ENCODE peak calls at places on chromosomes 4 and X, in five cellular contexts. One of them, this sample, is unnamed.

GRCh38 chr4:169263791-169264392 is 6.9 kb downstream of the SH3RF1 start:
- DNase-seq in BJ: no peak
- DNase-seq in activated naive CD4-positive, alpha-beta T cell treated with anti-CD3 and anti-CD28 coated beads, Interleukin-2, amount 50 U/mL, for 16 hours: no peak
- DNase-seq in GM12878: no peak
- DNase-seq in activated CD4-positive, alpha-beta T cell treated with anti-CD3 and anti-CD28 coated beads, Interleukin-2, amount 10 ng/mL, durations not matched to agents 7 days and 5 days: no peak
- DNase-seq in this sample: no peak

GRCh38 chr4:186942745-186943606 is 219.3 kb upstream of the FAT1 start:
- DNase-seq in BJ: no peak
- DNase-seq in activated naive CD4-positive, alpha-beta T cell treated with anti-CD3 and anti-CD28 coated beads, Interleukin-2, amount 50 U/mL, for 16 hours: no peak
- DNase-seq in GM12878: no peak
- DNase-seq in activated CD4-positive, alpha-beta T cell treated with anti-CD3 and anti-CD28 coated beads, Interleukin-2, amount 10 ng/mL, durations not matched to agents 7 days and 5 days: no peak
- DNase-seq in this sample: no peak

GRCh38 chrX:39302838-39303237 is 501.6 kb downstream of the MID1IP1 start:
- DNase-seq in BJ: no peak
- DNase-seq in activated naive CD4-positive, alpha-beta T cell treated with anti-CD3 and anti-CD28 coated beads, Interleukin-2, amount 50 U/mL, for 16 hours: no peak
- DNase-seq in GM12878: no peak
- DNase-seq in activated CD4-positive, alpha-beta T cell treated with anti-CD3 and anti-CD28 coated beads, Interleukin-2, amount 10 ng/mL, durations not matched to agents 7 days and 5 days: no peak
- DNase-seq in this sample: no peak

GRCh38 chr4:99853993-99854392 is 37.4 kb downstream of the DAPP1 start:
- DNase-seq in BJ: no peak
- DNase-seq in activated naive CD4-positive, alpha-beta T cell treated with anti-CD3 and anti-CD28 coated beads, Interleukin-2, amount 50 U/mL, for 16 hours: no peak
- DNase-seq in GM12878: no peak
- DNase-seq in activated CD4-positive, alpha-beta T cell treated with anti-CD3 and anti-CD28 coated beads, Interleukin-2, amount 10 ng/mL, durations not matched to agents 7 days and 5 days: no peak
- DNase-seq in this sample: no peak

GRCh38 chr4:176799653-176800052 is 6.9 kb upstream of the VEGFC start:
- DNase-seq in BJ: no peak
- DNase-seq in activated naive CD4-positive, alpha-beta T cell treated with anti-CD3 and anti-CD28 coated beads, Interleukin-2, amount 50 U/mL, for 16 hours: no peak
- DNase-seq in GM12878: no peak
- DNase-seq in activated CD4-positive, alpha-beta T cell treated with anti-CD3 and anti-CD28 coated beads, Interleukin-2, amount 10 ng/mL, durations not matched to agents 7 days and 5 days: no peak
- DNase-seq in this sample: no peak

GRCh38 chrX:31590581-31591113 is 518.8 kb upstream of the FTHL17 start:
- DNase-seq in BJ: no peak
- DNase-seq in activated naive CD4-positive, alpha-beta T cell treated with anti-CD3 and anti-CD28 coated beads, Interleukin-2, amount 50 U/mL, for 16 hours: no peak
- DNase-seq in GM12878: no peak
- DNase-seq in activated CD4-positive, alpha-beta T cell treated with anti-CD3 and anti-CD28 coated beads, Interleukin-2, amount 10 ng/mL, durations not matched to agents 7 days and 5 days: no peak
- DNase-seq in this sample: peak; percentile 6

GRCh38 chr4:165207016-165207430 is 338 bp upstream of the KLHL2 start:
- DNase-seq in BJ: no peak
- DNase-seq in activated naive CD4-positive, alpha-beta T cell treated with anti-CD3 and anti-CD28 coated beads, Interleukin-2, amount 50 U/mL, for 16 hours: no peak
- DNase-seq in GM12878: no peak
- DNase-seq in activated CD4-positive, alpha-beta T cell treated with anti-CD3 and anti-CD28 coated beads, Interleukin-2, amount 10 ng/mL, durations not matched to agents 7 days and 5 days: no peak
- DNase-seq in this sample: no peak

GRCh38 chr4:183241322-183241640 is 78.8 kb downstream of the CLDN22 start:
- DNase-seq in BJ: no peak
- DNase-seq in activated naive CD4-positive, alpha-beta T cell treated with anti-CD3 and anti-CD28 coated beads, Interleukin-2, amount 50 U/mL, for 16 hours: no peak
- DNase-seq in GM12878: no peak
- DNase-seq in activated CD4-positive, alpha-beta T cell treated with anti-CD3 and anti-CD28 coated beads, Interleukin-2, amount 10 ng/mL, durations not matched to agents 7 days and 5 days: no peak
- DNase-seq in this sample: peak; percentile 54

GRCh38 chrX:115490814-115491213 is 70.2 kb upstream of the PLS3 start:
- DNase-seq in BJ: no peak
- DNase-seq in activated naive CD4-positive, alpha-beta T cell treated with anti-CD3 and anti-CD28 coated beads, Interleukin-2, amount 50 U/mL, for 16 hours: no peak
- DNase-seq in GM12878: no peak
- DNase-seq in activated CD4-positive, alpha-beta T cell treated with anti-CD3 and anti-CD28 coated beads, Interleukin-2, amount 10 ng/mL, durations not matched to agents 7 days and 5 days: no peak
- DNase-seq in this sample: no peak

GRCh38 chr4:176150704-176151103 is 44.7 kb downstream of the SPATA4 start:
- DNase-seq in BJ: no peak
- DNase-seq in activated naive CD4-positive, alpha-beta T cell treated with anti-CD3 and anti-CD28 coated beads, Interleukin-2, amount 50 U/mL, for 16 hours: no peak
- DNase-seq in GM12878: no peak
- DNase-seq in activated CD4-positive, alpha-beta T cell treated with anti-CD3 and anti-CD28 coated beads, Interleukin-2, amount 10 ng/mL, durations not matched to agents 7 days and 5 days: no peak
- DNase-seq in this sample: no peak

GRCh38 chr4:70721747-70722146 is at the start of gene RUFY3:
- DNase-seq in BJ: peak; percentile 85
- DNase-seq in activated naive CD4-positive, alpha-beta T cell treated with anti-CD3 and anti-CD28 coated beads, Interleukin-2, amount 50 U/mL, for 16 hours: no peak
- DNase-seq in GM12878: no peak
- DNase-seq in activated CD4-positive, alpha-beta T cell treated with anti-CD3 and anti-CD28 coated beads, Interleukin-2, amount 10 ng/mL, durations not matched to agents 7 days and 5 days: no peak
- DNase-seq in this sample: peak; percentile 91

GRCh38 chrX:129798888-129799287 is 19.1 kb downstream of the SASH3 start:
- DNase-seq in BJ: no peak
- DNase-seq in activated naive CD4-positive, alpha-beta T cell treated with anti-CD3 and anti-CD28 coated beads, Interleukin-2, amount 50 U/mL, for 16 hours: peak; percentile 46
- DNase-seq in GM12878: no peak
- DNase-seq in activated CD4-positive, alpha-beta T cell treated with anti-CD3 and anti-CD28 coated beads, Interleukin-2, amount 10 ng/mL, durations not matched to agents 7 days and 5 days: no peak
- DNase-seq in this sample: no peak

GRCh38 chr4:176995-177394 is 52.7 kb downstream of the ZNF718 start:
- DNase-seq in BJ: no peak
- DNase-seq in activated naive CD4-positive, alpha-beta T cell treated with anti-CD3 and anti-CD28 coated beads, Interleukin-2, amount 50 U/mL, for 16 hours: no peak
- DNase-seq in GM12878: no peak
- DNase-seq in activated CD4-positive, alpha-beta T cell treated with anti-CD3 and anti-CD28 coated beads, Interleukin-2, amount 10 ng/mL, durations not matched to agents 7 days and 5 days: no peak
- DNase-seq in this sample: no peak

GRCh38 chrX:15206306-15206705 is 63.6 kb downstream of the ASB9 start:
- DNase-seq in BJ: no peak
- DNase-seq in activated naive CD4-positive, alpha-beta T cell treated with anti-CD3 and anti-CD28 coated beads, Interleukin-2, amount 50 U/mL, for 16 hours: no peak
- DNase-seq in GM12878: no peak
- DNase-seq in activated CD4-positive, alpha-beta T cell treated with anti-CD3 and anti-CD28 coated beads, Interleukin-2, amount 10 ng/mL, durations not matched to agents 7 days and 5 days: no peak
- DNase-seq in this sample: no peak

GRCh38 chr4:28565434-28565833 is 1704.8 kb downstream of the STIM2 start:
- DNase-seq in BJ: no peak
- DNase-seq in activated naive CD4-positive, alpha-beta T cell treated with anti-CD3 and anti-CD28 coated beads, Interleukin-2, amount 50 U/mL, for 16 hours: no peak
- DNase-seq in GM12878: no peak
- DNase-seq in activated CD4-positive, alpha-beta T cell treated with anti-CD3 and anti-CD28 coated beads, Interleukin-2, amount 10 ng/mL, durations not matched to agents 7 days and 5 days: no peak
- DNase-seq in this sample: no peak